ENCODE peak calls at places on chromosomes 7 and 10, in six cellular contexts. W is activated CD8-positive, alpha-beta memory T cell treated with anti-CD3 and anti-CD28 coated beads for 4 hours; H is aorta; N is ACHN; U is HL-60; A is endothelial cell of umbilical vein. J is an unnamed sample.
A peak's percentile ranks its signal among the peaks of the same experiment; 100 is the strongest.

GRCh38 chr10:75191821-75192568 is 18.6 kb upstream of the VDAC2 start:
- DNase-seq in W (no peak), A (peak; percentile 64), U (no peak), H (no peak), N (peak; percentile 73), J (peak; percentile 43)

GRCh38 chr7:14762552-14762951 is 140.0 kb downstream of the DGKB start:
- DNase-seq in N (no peak), H (no peak), W (no peak), U (no peak), A (no peak), J (no peak)

GRCh38 chr7:132771301-132771730 is 195.0 kb upstream of the PLXNA4 start:
- DNase-seq in N (no peak), U (no peak), H (no peak), W (no peak), A (no peak), J (no peak)

GRCh38 chr7:128810473-128810872 is 18.7 kb downstream of the CCDC136 start:
- DNase-seq in U (no peak), A (no peak), H (no peak), N (no peak), W (no peak), J (no peak)

GRCh38 chr10:22029450-22030236 is 26.1 kb upstream of the DNAJC1 start:
- DNase-seq in W (no peak), A (no peak), N (no peak), U (no peak), H (no peak), J (no peak)

GRCh38 chr10:66586073-66586472 is 339.8 kb upstream of the LRRTM3 start:
- DNase-seq in U (no peak), H (no peak), N (peak; percentile 72), W (no peak), A (no peak), J (no peak)

GRCh38 chr7:7970113-7970619 is 1.6 kb downstream of the GLCCI1 start:
- DNase-seq in W (no peak), A (no peak), U (no peak), H (no peak), N (no peak), J (no peak)

GRCh38 chr7:98186452-98187137 is 24.6 kb upstream of the BHLHA15 start:
- DNase-seq in H (no peak), W (no peak), U (peak; percentile 46), N (no peak), A (peak; percentile 63), J (peak; percentile 41)

GRCh38 chr10:10871312-10871711 is 146.4 kb upstream of the CELF2 start:
- DNase-seq in N (no peak), U (no peak), H (no peak), W (no peak), A (no peak), J (no peak)

GRCh38 chr7:27269455-27269854 is 26.9 kb downstream of the EVX1 start:
- DNase-seq in N (no peak), H (no peak), W (no peak), A (no peak), U (no peak), J (no peak)

GRCh38 chr7:139634087-139634486 is 110.6 kb downstream of the CLEC2L start:
- DNase-seq in U (no peak), H (no peak), W (no peak), N (no peak), A (no peak), J (no peak)

GRCh38 chr10:6542999-6543430 is 37.1 kb downstream of the PRKCQ start:
- DNase-seq in U (no peak), H (no peak), W (no peak), N (no peak), A (no peak), J (no peak)

GRCh38 chr7:47358944-47359588 is 222.8 kb downstream of the TNS3 start:
- DNase-seq in W (no peak), U (no peak), A (no peak), H (no peak), N (no peak), J (no peak)

GRCh38 chr10:130561681-130562080 is 425.5 kb downstream of the GLRX3 start:
- DNase-seq in W (no peak), A (no peak), U (no peak), N (no peak), H (no peak), J (no peak)

GRCh38 chr7:44964831-44965440 is 13.9 kb downstream of the MYO1G start:
- DNase-seq in A (no peak), U (no peak), W (no peak), H (peak; percentile 50), N (no peak), J (no peak)

GRCh38 chr7:8433477-8434289 is at the start of gene NXPH1:
- DNase-seq in A (peak; percentile 6), N (no peak), H (no peak), W (no peak), U (no peak), J (no peak)

GRCh38 chr10:60663850-60664249 is 114.4 kb upstream of the CDK1 start:
- DNase-seq in H (no peak), U (no peak), W (no peak), N (no peak), A (no peak), J (no peak)

GRCh38 chr10:58954163-58954562 is 222.3 kb upstream of the PHYHIPL start:
- DNase-seq in N (no peak), H (no peak), W (no peak), U (no peak), A (no peak), J (no peak)

GRCh38 chr7:155161690-155162089 is 91.6 kb downstream of the HTR5A start:
- DNase-seq in W (no peak), U (no peak), H (no peak), N (no peak), A (no peak), J (no peak)

GRCh38 chr10:112815238-112816032 is 134.6 kb upstream of the TCF7L2 start:
- DNase-seq in H (no peak), N (peak; percentile 13), W (no peak), A (peak; percentile 56), U (no peak), J (no peak)

GRCh38 chr10:47184273-47184672 is 115.7 kb upstream of the GDF10 start:
- DNase-seq in A (no peak), H (no peak), N (no peak), U (no peak), W (no peak), J (no peak)

GRCh38 chr10:124403548-124403947 is 15.2 kb downstream of the OAT start:
- DNase-seq in U (no peak), A (peak; percentile 85), W (no peak), N (peak; percentile 92), H (peak; percentile 25), J (peak; percentile 5)

GRCh38 chr7:44112231-44112996 is 8.3 kb downstream of the AEBP1 start:
- DNase-seq in W (no peak), N (no peak), H (no peak), A (no peak), U (no peak), J (no peak)

GRCh38 chr7:47540053-47540386 is 41.9 kb downstream of the TNS3 start:
- DNase-seq in N (no peak), U (no peak), A (no peak), W (no peak), H (no peak), J (no peak)

GRCh38 chr10:77801474-77802238 is 124.9 kb downstream of the DLG5 start:
- DNase-seq in N (no peak), U (no peak), A (no peak), W (peak; percentile 11), H (peak; percentile 52), J (no peak)

GRCh38 chr7:128835790-128836641 is 5.8 kb downstream of the FLNC start:
- DNase-seq in N (no peak), A (no peak), H (peak; percentile 90), W (no peak), U (no peak), J (no peak)

GRCh38 chr7:146067880-146068279 is 48.7 kb upstream of the CNTNAP2 start:
- DNase-seq in H (no peak), U (no peak), N (no peak), W (no peak), A (no peak), J (no peak)

GRCh38 chr7:128406147-128406985 is 3.4 kb downstream of the IMPDH1 start:
- DNase-seq in U (no peak), H (no peak), W (no peak), A (no peak), N (no peak), J (no peak)

GRCh38 chr10:96384471-96384870 is 25.7 kb upstream of the OPALIN start:
- DNase-seq in N (no peak), H (no peak), A (no peak), U (no peak), W (no peak), J (no peak)

GRCh38 chr7:44887293-44887692 is 2.0 kb upstream of the PURB start:
- DNase-seq in U (no peak), H (no peak), A (no peak), N (no peak), W (no peak), J (no peak)